ENCODE peak calls at places on chromosomes 4 and X, in ten cellular contexts. One of them, this sample, is unnamed.

GRCh38 chr4:109816082-109816442 is 500 bp downstream of the GAR1 start:
- DNase-seq in right lobe of liver: no peak
- DNase-seq in upper lobe of left lung: no peak
- DNase-seq in body of pancreas: peak
- DNase-seq in transverse colon: peak
- DNase-seq in stomach: peak
- DNase-seq in sigmoid colon: no peak
- DNase-seq in suprapubic skin: peak
- DNase-seq in H54: no peak
- DNase-seq in ovary: peak
- DNase-seq in this sample: peak

GRCh38 chrX:57265126-57265525 is 21.4 kb upstream of the FAAH2 start:
- DNase-seq in transverse colon: no peak
- DNase-seq in upper lobe of left lung: no peak
- DNase-seq in body of pancreas: no peak
- DNase-seq in suprapubic skin: no peak
- DNase-seq in H54: no peak
- DNase-seq in stomach: no peak
- DNase-seq in right lobe of liver: no peak
- DNase-seq in sigmoid colon: no peak
- DNase-seq in ovary: no peak
- DNase-seq in this sample: no peak

GRCh38 chr4:41442818-41443217 is 95.1 kb upstream of the LIMCH1 start:
- DNase-seq in suprapubic skin: no peak
- DNase-seq in body of pancreas: no peak
- DNase-seq in ovary: no peak
- DNase-seq in stomach: no peak
- DNase-seq in transverse colon: no peak
- DNase-seq in right lobe of liver: no peak
- DNase-seq in H54: no peak
- DNase-seq in upper lobe of left lung: no peak
- DNase-seq in sigmoid colon: no peak
- DNase-seq in this sample: no peak

GRCh38 chr4:111641813-111642579 is 503.3 kb upstream of the FAM241A start:
- DNase-seq in transverse colon: peak
- DNase-seq in upper lobe of left lung: peak
- DNase-seq in ovary: no peak
- DNase-seq in sigmoid colon: peak
- DNase-seq in suprapubic skin: peak
- DNase-seq in body of pancreas: peak
- DNase-seq in H54: no peak
- DNase-seq in stomach: peak
- DNase-seq in right lobe of liver: peak
- DNase-seq in this sample: peak

GRCh38 chr4:75781328-75781727 is 57.0 kb downstream of the USO1 start:
- DNase-seq in transverse colon: no peak
- DNase-seq in sigmoid colon: no peak
- DNase-seq in right lobe of liver: no peak
- DNase-seq in upper lobe of left lung: no peak
- DNase-seq in suprapubic skin: no peak
- DNase-seq in ovary: no peak
- DNase-seq in stomach: no peak
- DNase-seq in H54: no peak
- DNase-seq in body of pancreas: no peak
- DNase-seq in this sample: no peak

GRCh38 chr4:6501171-6501570 is 28.8 kb upstream of the PPP2R2C start:
- DNase-seq in suprapubic skin: no peak
- DNase-seq in ovary: no peak
- DNase-seq in sigmoid colon: no peak
- DNase-seq in transverse colon: no peak
- DNase-seq in stomach: no peak
- DNase-seq in right lobe of liver: no peak
- DNase-seq in body of pancreas: no peak
- DNase-seq in upper lobe of left lung: no peak
- DNase-seq in H54: no peak
- DNase-seq in this sample: no peak

GRCh38 chrX:19513383-19513782 is 1.9 kb downstream of the MAP3K15 start:
- DNase-seq in sigmoid colon: no peak
- DNase-seq in right lobe of liver: no peak
- DNase-seq in stomach: no peak
- DNase-seq in ovary: no peak
- DNase-seq in upper lobe of left lung: peak
- DNase-seq in transverse colon: no peak
- DNase-seq in H54: no peak
- DNase-seq in suprapubic skin: no peak
- DNase-seq in body of pancreas: no peak
- DNase-seq in this sample: peak

GRCh38 chr4:114161809-114162208 is 182.4 kb upstream of the ARSJ start:
- DNase-seq in sigmoid colon: no peak
- DNase-seq in ovary: no peak
- DNase-seq in right lobe of liver: no peak
- DNase-seq in transverse colon: no peak
- DNase-seq in body of pancreas: no peak
- DNase-seq in upper lobe of left lung: no peak
- DNase-seq in stomach: no peak
- DNase-seq in suprapubic skin: no peak
- DNase-seq in H54: no peak
- DNase-seq in this sample: no peak

GRCh38 chrX:15856580-15856979 is 2.0 kb upstream of the AP1S2 start:
- DNase-seq in body of pancreas: no peak
- DNase-seq in suprapubic skin: no peak
- DNase-seq in stomach: no peak
- DNase-seq in transverse colon: no peak
- DNase-seq in upper lobe of left lung: no peak
- DNase-seq in sigmoid colon: no peak
- DNase-seq in ovary: no peak
- DNase-seq in right lobe of liver: no peak
- DNase-seq in H54: no peak
- DNase-seq in this sample: peak

GRCh38 chrX:15853586-15854079 is 980 bp downstream of the AP1S2 start:
- DNase-seq in stomach: no peak
- DNase-seq in transverse colon: no peak
- DNase-seq in body of pancreas: no peak
- DNase-seq in H54: no peak
- DNase-seq in ovary: no peak
- DNase-seq in right lobe of liver: no peak
- DNase-seq in suprapubic skin: no peak
- DNase-seq in sigmoid colon: no peak
- DNase-seq in upper lobe of left lung: no peak
- DNase-seq in this sample: no peak

GRCh38 chrX:15854080-15854655 is 445 bp downstream of the AP1S2 start:
- DNase-seq in upper lobe of left lung: peak
- DNase-seq in suprapubic skin: peak
- DNase-seq in H54: no peak
- DNase-seq in body of pancreas: peak
- DNase-seq in transverse colon: peak
- DNase-seq in ovary: peak
- DNase-seq in stomach: peak
- DNase-seq in right lobe of liver: peak
- DNase-seq in sigmoid colon: peak
- DNase-seq in this sample: peak

GRCh38 chrX:15855562-15856256 is 1.1 kb upstream of the AP1S2 start:
- DNase-seq in suprapubic skin: no peak
- DNase-seq in right lobe of liver: no peak
- DNase-seq in transverse colon: no peak
- DNase-seq in upper lobe of left lung: no peak
- DNase-seq in ovary: no peak
- DNase-seq in body of pancreas: no peak
- DNase-seq in stomach: no peak
- DNase-seq in H54: no peak
- DNase-seq in sigmoid colon: no peak
- DNase-seq in this sample: peak

DNA sequence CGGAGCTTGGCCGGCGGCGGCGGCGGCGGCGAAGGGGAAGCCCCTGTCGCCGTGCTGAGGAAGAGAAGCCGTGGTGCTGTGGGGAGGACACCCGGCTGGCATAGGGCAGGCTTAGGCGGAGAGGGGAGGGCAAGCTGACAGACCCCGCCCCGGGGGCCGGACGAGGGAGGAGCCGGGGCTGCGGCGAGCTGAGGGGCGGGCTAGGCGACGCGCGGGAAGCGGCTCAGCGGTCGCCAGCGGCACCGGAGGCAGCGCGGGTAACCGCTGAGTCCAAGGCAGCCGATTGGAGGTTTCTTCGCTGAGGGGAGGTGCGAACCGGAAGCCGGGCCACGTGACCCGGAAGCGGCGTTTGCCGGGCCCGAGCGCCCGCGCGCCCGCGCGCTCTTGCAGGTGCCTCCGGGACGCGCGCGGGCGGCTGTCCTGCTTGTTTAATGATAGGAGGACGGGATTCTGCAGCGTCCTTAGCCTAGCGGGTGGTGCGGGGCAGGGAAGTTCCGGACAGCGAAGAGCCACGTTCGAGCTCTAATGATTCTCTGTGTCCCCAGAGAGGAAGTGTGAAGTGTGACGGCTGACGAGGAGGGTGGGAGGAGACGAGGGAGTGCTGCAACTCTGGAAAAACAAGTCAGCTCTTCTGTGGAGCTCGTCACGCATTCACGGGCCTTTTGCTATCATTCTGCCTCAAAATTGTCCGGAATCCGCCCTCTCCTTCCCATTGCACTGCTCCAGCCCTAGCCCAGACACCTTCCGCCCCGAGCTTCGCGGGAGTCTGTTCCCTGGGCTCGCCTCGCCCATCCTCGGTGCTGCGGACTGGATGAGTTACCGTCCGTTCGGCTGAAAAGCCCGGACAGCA is at the start of gene AP1S2:
- DNase-seq in transverse colon: peak
- DNase-seq in body of pancreas: peak
- DNase-seq in sigmoid colon: peak
- DNase-seq in suprapubic skin: peak
- DNase-seq in H54: peak
- DNase-seq in stomach: peak
- DNase-seq in ovary: peak
- DNase-seq in upper lobe of left lung: peak
- DNase-seq in right lobe of liver: peak
- DNase-seq in this sample: peak
- TF ChIP-seq POLR2A in transverse colon: peak
- TF ChIP-seq POLR2A in body of pancreas: peak
- TF ChIP-seq POLR2A in sigmoid colon: peak
- TF ChIP-seq POLR2A in suprapubic skin: no peak
- TF ChIP-seq POLR2A in H54: peak
- TF ChIP-seq POLR2A in stomach: peak
- TF ChIP-seq POLR2A in ovary: peak
- TF ChIP-seq POLR2A in upper lobe of left lung: peak
- TF ChIP-seq POLR2A in right lobe of liver: peak
- TF ChIP-seq POLR2A in this sample: peak

GRCh38 chr4:2793578-2793919 is 664 bp downstream of the SH3BP2 start:
- DNase-seq in sigmoid colon: peak
- DNase-seq in transverse colon: peak
- DNase-seq in upper lobe of left lung: peak
- DNase-seq in suprapubic skin: peak
- DNase-seq in H54: peak
- DNase-seq in body of pancreas: no peak
- DNase-seq in ovary: peak
- DNase-seq in right lobe of liver: peak
- DNase-seq in stomach: peak
- DNase-seq in this sample: peak

GRCh38 chr4:2796261-2797187 is 3.6 kb downstream of the SH3BP2 start:
- DNase-seq in suprapubic skin: peak
- DNase-seq in stomach: peak
- DNase-seq in sigmoid colon: peak
- DNase-seq in upper lobe of left lung: peak
- DNase-seq in ovary: peak
- DNase-seq in H54: peak
- DNase-seq in transverse colon: peak
- DNase-seq in right lobe of liver: peak
- DNase-seq in body of pancreas: peak
- DNase-seq in this sample: no peak

GRCh38 chr4:2795558-2796260 is 2.8 kb downstream of the SH3BP2 start:
- DNase-seq in upper lobe of left lung: no peak
- DNase-seq in ovary: peak
- DNase-seq in stomach: peak
- DNase-seq in transverse colon: peak
- DNase-seq in right lobe of liver: peak
- DNase-seq in body of pancreas: peak
- DNase-seq in sigmoid colon: peak
- DNase-seq in H54: no peak
- DNase-seq in suprapubic skin: peak
- DNase-seq in this sample: no peak

GRCh38 chr4:2793920-2794706 is 1.2 kb downstream of the SH3BP2 start:
- DNase-seq in upper lobe of left lung: peak
- DNase-seq in ovary: peak
- DNase-seq in transverse colon: peak
- DNase-seq in suprapubic skin: peak
- DNase-seq in right lobe of liver: peak
- DNase-seq in body of pancreas: peak
- DNase-seq in stomach: peak
- DNase-seq in H54: no peak
- DNase-seq in sigmoid colon: peak
- DNase-seq in this sample: peak

DNA sequence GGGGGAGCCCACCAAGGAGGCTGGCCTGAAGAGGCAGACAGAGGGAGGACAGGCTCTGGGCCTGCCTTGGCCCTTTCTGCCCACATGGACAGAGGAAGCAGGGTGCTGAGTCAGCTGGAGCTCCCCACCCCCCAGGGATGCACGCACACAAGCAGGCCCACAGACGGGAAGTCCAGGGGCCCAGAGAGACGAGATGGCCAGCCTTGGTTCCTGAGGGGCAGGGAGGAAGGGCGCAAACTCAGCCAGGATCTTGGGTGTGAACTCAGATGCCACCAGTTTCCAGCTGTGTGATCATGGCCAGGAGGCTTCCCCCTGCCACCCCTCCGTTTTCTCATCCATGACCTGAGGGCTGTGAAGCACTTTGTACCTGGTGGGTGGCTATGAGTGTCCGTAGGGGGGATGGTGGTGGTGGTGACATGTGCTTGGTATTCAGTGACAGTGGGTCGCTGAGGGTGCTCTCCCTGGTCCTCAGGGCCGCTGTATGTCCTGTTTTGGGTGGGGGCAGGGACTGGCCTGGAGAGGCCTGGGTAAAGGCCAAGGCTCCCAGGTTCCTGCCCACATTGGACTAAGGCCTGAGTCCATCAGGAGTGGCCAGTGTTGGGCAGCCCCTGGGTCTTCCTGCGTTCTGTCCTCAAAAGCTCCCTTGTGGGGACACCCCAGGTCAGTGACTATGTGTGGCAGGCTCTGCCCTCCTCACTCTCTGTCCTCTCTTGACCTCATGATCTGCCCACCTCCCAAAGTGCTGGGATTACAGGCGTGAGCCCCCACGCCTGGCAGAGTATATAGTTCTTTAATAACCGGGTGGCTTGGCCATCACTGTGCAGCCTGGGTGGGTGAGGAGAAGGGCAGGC is 2.0 kb downstream of the SH3BP2 start:
- DNase-seq in body of pancreas: peak
- DNase-seq in upper lobe of left lung: peak
- DNase-seq in right lobe of liver: peak
- DNase-seq in transverse colon: peak
- DNase-seq in stomach: peak
- DNase-seq in H54: peak
- DNase-seq in ovary: peak
- DNase-seq in sigmoid colon: peak
- DNase-seq in suprapubic skin: peak
- DNase-seq in this sample: no peak
- TF ChIP-seq POLR2A in body of pancreas: peak
- TF ChIP-seq POLR2A in upper lobe of left lung: no peak
- TF ChIP-seq POLR2A in right lobe of liver: no peak
- TF ChIP-seq POLR2A in transverse colon: no peak
- TF ChIP-seq POLR2A in stomach: no peak
- TF ChIP-seq POLR2A in H54: peak
- TF ChIP-seq POLR2A in ovary: no peak
- TF ChIP-seq POLR2A in sigmoid colon: no peak
- TF ChIP-seq POLR2A in suprapubic skin: no peak
- TF ChIP-seq POLR2A in this sample: peak

DNA sequence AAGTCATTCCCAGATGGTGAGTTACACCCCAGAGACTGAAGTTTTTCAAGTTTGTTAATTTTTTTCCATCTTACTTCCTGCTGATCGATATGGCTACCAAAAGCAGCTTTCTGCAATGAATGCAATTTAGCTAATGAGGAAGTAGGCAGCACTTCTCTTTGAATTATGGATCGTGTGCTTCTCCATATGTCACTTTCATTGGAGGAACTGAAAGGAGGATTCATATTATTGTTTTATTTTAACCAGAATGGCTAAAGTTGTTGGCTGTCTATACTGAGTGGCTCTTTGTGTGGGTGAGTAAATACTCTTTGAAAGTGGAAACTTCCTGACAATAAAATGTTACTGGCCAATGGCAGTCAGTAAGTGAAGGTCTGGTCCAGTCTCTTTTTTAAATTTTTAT is 119.4 kb upstream of the CLNK start:
- DNase-seq in suprapubic skin: no peak
- DNase-seq in right lobe of liver: no peak
- DNase-seq in upper lobe of left lung: no peak
- DNase-seq in stomach: no peak
- DNase-seq in ovary: no peak
- DNase-seq in transverse colon: no peak
- DNase-seq in H54: no peak
- DNase-seq in sigmoid colon: no peak
- DNase-seq in body of pancreas: no peak
- DNase-seq in this sample: no peak
- TF ChIP-seq POLR2A in suprapubic skin: no peak
- TF ChIP-seq POLR2A in right lobe of liver: no peak
- TF ChIP-seq POLR2A in upper lobe of left lung: no peak
- TF ChIP-seq POLR2A in stomach: no peak
- TF ChIP-seq POLR2A in ovary: no peak
- TF ChIP-seq POLR2A in transverse colon: no peak
- TF ChIP-seq POLR2A in H54: no peak
- TF ChIP-seq POLR2A in sigmoid colon: no peak
- TF ChIP-seq POLR2A in body of pancreas: no peak
- TF ChIP-seq POLR2A in this sample: no peak

DNA sequence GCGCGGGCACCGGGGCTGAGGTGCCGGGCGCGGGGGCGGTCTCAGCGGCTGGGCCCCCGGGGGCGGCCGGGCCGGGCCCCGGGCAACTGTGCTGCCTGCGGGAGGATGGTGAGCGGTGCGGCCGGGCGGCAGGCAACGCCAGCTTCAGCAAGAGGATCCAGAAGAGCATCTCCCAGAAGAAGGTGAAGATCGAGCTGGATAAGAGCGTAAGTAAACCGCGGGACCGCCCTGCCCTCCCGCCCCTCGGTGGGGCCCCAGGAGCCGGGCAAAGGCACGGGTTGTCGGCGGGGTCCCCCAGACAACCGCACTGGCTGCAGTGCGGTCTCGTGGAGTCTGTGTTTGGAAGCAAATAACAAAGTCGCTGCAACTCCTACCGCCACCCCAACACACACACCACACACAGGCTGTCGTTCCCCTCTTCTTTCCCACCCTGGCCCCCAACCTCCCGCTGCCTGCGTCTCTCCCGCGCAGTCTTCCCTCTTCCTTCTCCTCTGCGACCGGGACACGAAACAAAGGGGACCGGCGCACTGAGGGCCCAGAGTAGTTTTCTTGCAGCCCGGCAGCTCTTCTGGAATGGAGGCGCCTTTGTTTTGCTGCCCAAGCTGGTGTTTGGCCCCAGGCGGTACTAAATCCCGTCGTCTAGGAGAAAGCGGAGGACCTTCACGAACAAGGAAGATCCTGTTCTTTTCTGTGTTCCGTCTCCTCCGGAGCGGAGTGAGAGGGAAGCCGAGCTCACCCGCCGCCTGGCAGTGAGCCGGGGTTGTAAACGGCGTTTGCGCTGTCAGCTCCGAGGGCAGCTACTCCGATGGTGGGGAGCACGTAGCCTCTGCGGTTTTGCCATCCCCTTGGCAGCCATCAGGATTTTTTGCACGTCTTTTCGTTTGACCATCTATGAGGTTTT is 788 bp downstream of the SAP30 start:
- DNase-seq in right lobe of liver: peak
- DNase-seq in ovary: peak
- DNase-seq in stomach: peak
- DNase-seq in body of pancreas: peak
- DNase-seq in upper lobe of left lung: peak
- DNase-seq in suprapubic skin: peak
- DNase-seq in H54: peak
- DNase-seq in sigmoid colon: peak
- DNase-seq in transverse colon: peak
- DNase-seq in this sample: peak
- TF ChIP-seq POLR2A in right lobe of liver: peak
- TF ChIP-seq POLR2A in ovary: no peak
- TF ChIP-seq POLR2A in stomach: no peak
- TF ChIP-seq POLR2A in body of pancreas: peak
- TF ChIP-seq POLR2A in upper lobe of left lung: peak
- TF ChIP-seq POLR2A in suprapubic skin: no peak
- TF ChIP-seq POLR2A in H54: no peak
- TF ChIP-seq POLR2A in sigmoid colon: peak
- TF ChIP-seq POLR2A in transverse colon: peak
- TF ChIP-seq POLR2A in this sample: peak

This sample was measured in erythroblast.